ENCODE peak calls at places on chromosomes 13 and 19, in four cellular contexts. E is heart left ventricle, Q is IMR-90, F is K562. Y is an unnamed sample.

GRCh38 chr19:6238643-6239281 is 41.0 kb downstream of the MLLT1 start:
- DNase-seq in E (no peak), Q (peak; percentile 34), F (no peak), Y (peak; percentile 61)

GRCh38 chr19:53553865-53554791 is 16.2 kb downstream of the ZNF331 start:
- DNase-seq in E (peak; percentile 89), Q (peak; percentile 93), F (no peak), Y (peak; percentile 74)

GRCh38 chr19:11505032-11505503 is 571 bp downstream of the ZNF653 start:
- DNase-seq in E (peak; percentile 98), Q (peak; percentile 91), F (peak; percentile 98), Y (peak; percentile 96)

GRCh38 chr19:35689836-35690235 is 14.5 kb upstream of the ZBTB32 start:
- DNase-seq in E (no peak), Q (no peak), F (no peak), Y (no peak)

GRCh38 chr19:37969695-37970094 is 62.7 kb downstream of the SIPA1L3 start:
- DNase-seq in E (no peak), Q (no peak), F (no peak), Y (peak; percentile 42)

GRCh38 chr19:16118489-16119033 is 6.9 kb downstream of the RAB8A start:
- DNase-seq in E (no peak), Q (no peak), F (no peak), Y (no peak)

GRCh38 chr19:11064831-11065303 is 24.4 kb upstream of the LDLR start:
- DNase-seq in E (no peak), Q (no peak), F (peak; percentile 56), Y (no peak)

GRCh38 chr13:46934749-46935148 is 37.9 kb upstream of the HTR2A start:
- DNase-seq in E (no peak), Q (no peak), F (no peak), Y (no peak)

GRCh38 chr19:3348042-3348441 is 18.3 kb upstream of the NFIC start:
- DNase-seq in E (no peak), Q (no peak), F (no peak), Y (no peak)

GRCh38 chr19:47487551-47488515 is 3.8 kb upstream of the KPTN start:
- DNase-seq in E (no peak), Q (no peak), F (no peak), Y (no peak)

GRCh38 chr13:75432811-75433244 is 49.1 kb downstream of the TBC1D4 start:
- DNase-seq in E (no peak), Q (no peak), F (no peak), Y (no peak)

GRCh38 chr19:3968556-3969434 is 2.1 kb downstream of the DAPK3 start:
- DNase-seq in E (peak; percentile 96), Q (peak; percentile 100), F (peak; percentile 50), Y (peak; percentile 92)

GRCh38 chr19:674282-675151 is 1.7 kb upstream of the FSTL3 start:
- DNase-seq in E (no peak), Q (no peak), F (no peak), Y (no peak)

GRCh38 chr13:49409008-49409407 is 34.9 kb downstream of the CAB39L start:
- DNase-seq in E (no peak), Q (no peak), F (no peak), Y (no peak)

GRCh38 chr19:48806518-48806817 is 4.4 kb downstream of the BCAT2 start:
- DNase-seq in E (peak; percentile 46), Q (no peak), F (peak; percentile 63), Y (no peak)

GRCh38 chr19:14434543-14435319 is 1.6 kb downstream of the PKN1 start:
- DNase-seq in E (peak; percentile 79), Q (peak; percentile 72), F (peak; percentile 58), Y (no peak)

GRCh38 chr13:85408415-85408814 is 390.8 kb downstream of the SLITRK6 start:
- DNase-seq in E (no peak), Q (no peak), F (no peak), Y (no peak)

GRCh38 chr13:113646376-113646775 is 11.6 kb downstream of the ATP4B start:
- DNase-seq in E (peak; percentile 2), Q (no peak), F (no peak), Y (no peak)

GRCh38 chr13:112968910-112969691 is at the start of gene MCF2L:
- DNase-seq in E (peak; percentile 45), Q (peak; percentile 31), F (peak; percentile 11), Y (peak; percentile 40)

GRCh38 chr19:48415395-48415794 is 21.9 kb downstream of the GRIN2D start:
- DNase-seq in E (peak; percentile 68), Q (peak; percentile 36), F (peak; percentile 95), Y (peak; percentile 37)

GRCh38 chr13:26557393-26558073 is at the start of gene WASF3:
- DNase-seq in E (peak; percentile 95), Q (peak; percentile 90), F (peak; percentile 96), Y (peak; percentile 94)

GRCh38 chr13:59247166-59247565 is 916.6 kb downstream of the DIAPH3 start:
- DNase-seq in E (peak; percentile 75), Q (no peak), F (no peak), Y (no peak)

GRCh38 chr13:37429976-37430375 is 168.6 kb downstream of the POSTN start:
- DNase-seq in E (no peak), Q (peak; percentile 98), F (no peak), Y (no peak)

GRCh38 chr13:112674412-112675383 is 15.1 kb upstream of the ATP11A start:
- DNase-seq in E (no peak), Q (no peak), F (no peak), Y (no peak)

GRCh38 chr13:52651880-52652169 is 811 bp upstream of the SUGT1 start:
- DNase-seq in E (no peak), Q (no peak), F (no peak), Y (no peak)

GRCh38 chr13:51844862-51845573 is at the start of gene TMEM272:
- DNase-seq in E (no peak), Q (peak; percentile 11), F (peak; percentile 82), Y (no peak)

GRCh38 chr13:94761407-94761806 is 49.1 kb upstream of the SOX21 start:
- DNase-seq in E (no peak), Q (no peak), F (no peak), Y (no peak)

GRCh38 chr19:21023901-21024300 is 3.4 kb downstream of the ZNF430 start:
- DNase-seq in E (no peak), Q (peak; percentile 65), F (no peak), Y (no peak)

GRCh38 chr13:31328549-31329229 is 128.9 kb downstream of the B3GLCT start:
- DNase-seq in E (no peak), Q (peak; percentile 14), F (no peak), Y (no peak)

GRCh38 chr19:50384685-50385535 is 763 bp downstream of the POLD1 start:
- DNase-seq in E (no peak), Q (peak; percentile 16), F (no peak), Y (no peak)

GRCh38 chr19:50381881-50382729 is 2.0 kb upstream of the POLD1 start:
- DNase-seq in E (no peak), Q (no peak), F (no peak), Y (no peak)

GRCh38 chr19:50387176-50387867 is 3.2 kb downstream of the POLD1 start:
- DNase-seq in E (no peak), Q (peak; percentile 63), F (no peak), Y (no peak)

GRCh38 chr19:50383307-50383851 is 768 bp upstream of the POLD1 start:
- DNase-seq in E (no peak), Q (no peak), F (no peak), Y (peak; percentile 23)

GRCh38 chr19:50383852-50384684 is at the start of gene POLD1:
- DNase-seq in E (peak; percentile 97), Q (peak; percentile 96), F (peak; percentile 95), Y (peak; percentile 98)
- TF ChIP-seq POLR2A in E (peak; percentile 53), Q (peak; percentile 78), F (peak; percentile 90), Y (peak; percentile 39)

DNA sequence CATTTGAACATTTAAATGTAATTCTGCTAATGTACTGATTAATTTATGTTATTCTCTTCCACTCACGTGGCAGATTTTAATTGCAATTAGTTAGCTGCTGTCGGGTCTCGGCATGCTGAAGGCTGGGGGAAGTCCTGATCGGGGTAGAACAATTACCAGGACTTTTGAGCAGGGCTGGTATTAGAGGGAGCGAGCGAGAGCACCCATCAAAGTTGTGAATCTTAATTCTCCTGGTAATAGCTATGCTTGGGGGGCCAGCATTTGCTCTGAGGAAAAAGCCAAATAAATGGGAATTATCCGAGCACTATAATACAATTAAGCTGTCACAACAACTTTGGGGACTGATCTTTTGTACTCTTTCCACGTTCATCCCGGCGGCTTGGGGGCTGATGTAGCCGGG is 136.8 kb upstream of the TMTC4 start:
- DNase-seq in E (no peak), Q (no peak), F (no peak), Y (no peak)
- TF ChIP-seq POLR2A in E (no peak), Q (no peak), F (no peak), Y (no peak)

GRCh38 chr13:40974460-40975407 is 44.4 kb downstream of the ELF1 start:
- DNase-seq in E (no peak), Q (peak; percentile 66), F (peak; percentile 47), Y (no peak)
- TF ChIP-seq POLR2A in E (no peak), Q (no peak), F (no peak), Y (no peak)

GRCh38 chr13:70835349-70835748 is 727.1 kb upstream of the KLHL1 start:
- DNase-seq in E (no peak), Q (no peak), F (no peak), Y (no peak)

DNA sequence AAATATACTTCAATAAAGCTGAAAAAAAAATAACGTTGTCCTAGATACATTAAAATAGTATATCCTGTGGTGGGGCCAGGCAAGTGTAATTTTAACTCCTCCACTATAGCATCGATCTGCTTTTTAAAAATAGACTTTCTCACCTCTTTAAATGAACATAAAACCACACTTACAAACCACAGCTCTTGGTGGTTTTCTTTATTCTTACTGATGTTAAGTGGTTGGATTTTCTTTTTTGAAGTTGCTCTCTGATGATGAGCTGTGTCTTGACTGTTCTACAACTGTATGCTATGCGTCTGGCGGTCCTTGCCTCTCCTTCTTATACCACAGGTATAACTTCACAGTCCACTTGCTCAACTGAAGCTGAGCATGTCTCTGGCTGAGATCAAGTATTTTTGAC is 721.5 kb upstream of the KLHL1 start:
- DNase-seq in E (no peak), Q (no peak), F (no peak), Y (no peak)
- TF ChIP-seq POLR2A in E (no peak), Q (no peak), F (no peak), Y (no peak)

DNA sequence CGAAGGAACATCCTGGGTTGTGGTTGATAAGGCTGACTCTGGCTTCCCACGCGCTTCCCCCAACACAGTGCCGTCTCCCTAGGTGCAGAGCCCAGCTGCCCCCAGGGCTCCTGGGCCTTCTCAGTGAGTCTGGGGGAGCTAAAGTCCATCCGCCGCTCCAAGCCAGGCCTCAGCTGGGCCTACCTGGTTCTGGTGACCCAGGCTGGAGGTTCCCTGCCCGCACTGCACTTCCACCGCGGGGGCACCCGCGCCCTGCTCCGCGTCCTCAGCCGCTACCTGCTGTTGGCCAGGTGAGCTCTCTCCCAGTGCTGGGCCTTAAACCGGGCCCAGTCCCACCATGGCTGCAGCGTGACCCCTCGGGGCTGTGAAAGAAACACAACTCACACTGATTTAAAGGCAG is 3.7 kb downstream of the TBC1D17 start:
- DNase-seq in E (no peak), Q (no peak), F (no peak), Y (no peak)
- TF ChIP-seq POLR2A in E (no peak), Q (no peak), F (no peak), Y (no peak)

Y was measured in prostate gland.